ENCODE peak calls at places on chromosomes 3 and 15, in five cellular contexts. I is HCT116, D is A549, P is tibial nerve, E is heart left ventricle. G is an unnamed sample.
A peak's percentile ranks its signal among the peaks of the same experiment; 100 is the strongest.

GRCh38 chr3:100402150-100402706 is 889 bp downstream of the LNP1 start:
- DNase-seq in P (no peak), I (no peak), E (no peak), D (peak; percentile 9), G (no peak)

GRCh38 chr3:108008931-108009635 is 81.7 kb downstream of the CD47 start:
- DNase-seq in P (no peak), D (no peak), I (no peak), E (no peak), G (no peak)

GRCh38 chr3:113227146-113227545 is 15.8 kb downstream of the BOC start:
- DNase-seq in D (no peak), E (no peak), I (no peak), P (no peak), G (no peak)

GRCh38 chr3:55487376-55488241 is 503 bp upstream of the WNT5A start:
- DNase-seq in I (no peak), D (peak; percentile 52), E (peak; percentile 61), P (no peak), G (no peak)

GRCh38 chr3:193974591-193974990 is 161.4 kb upstream of the HES1 start:
- DNase-seq in P (no peak), I (no peak), E (no peak), D (no peak), G (no peak)

GRCh38 chr15:66430627-66431026 is 43.9 kb downstream of the MAP2K1 start:
- DNase-seq in P (no peak), I (no peak), D (no peak), E (no peak), G (no peak)

GRCh38 chr15:60563539-60564404 is 84.8 kb upstream of the ICE2 start:
- DNase-seq in I (no peak), E (no peak), P (no peak), D (no peak), G (no peak)

GRCh38 chr3:169923189-169923588 is 11.8 kb downstream of the SAMD7 start:
- DNase-seq in P (peak; percentile 11), D (no peak), I (no peak), E (peak; percentile 74), G (no peak)

GRCh38 chr3:74535281-74535680 is 79.2 kb downstream of the CNTN3 start:
- DNase-seq in I (no peak), E (no peak), D (no peak), P (no peak), G (no peak)

GRCh38 chr3:63964287-63965073 is 52.3 kb upstream of the SCAANT1 start:
- DNase-seq in P (no peak), I (no peak), E (no peak), D (no peak), G (no peak)

GRCh38 chr3:43106293-43106628 is 382 bp upstream of the POMGNT2 start:
- DNase-seq in P (no peak), I (peak; percentile 0), D (no peak), E (no peak), G (no peak)

DNA sequence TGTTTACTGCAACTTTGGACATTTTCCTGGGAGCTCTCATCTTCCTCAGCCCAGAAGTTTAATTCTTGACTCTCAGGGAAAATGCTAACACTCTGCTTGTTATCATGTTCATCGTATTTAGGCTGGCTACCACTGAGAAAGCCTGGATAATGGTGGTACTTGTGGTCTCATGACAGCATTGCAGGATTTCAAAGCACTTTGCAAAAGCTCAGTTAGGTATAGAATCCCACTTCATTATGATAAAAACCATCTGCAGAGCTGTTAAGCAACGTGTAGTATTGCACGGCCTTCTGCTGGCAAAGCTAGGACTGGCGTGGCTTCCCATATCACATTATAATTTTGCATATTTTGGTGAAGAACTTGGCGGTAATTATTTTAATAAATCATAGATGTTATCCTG is 8.9 kb downstream of the RAB8B start:
- DNase-seq in I (no peak), D (no peak), E (no peak), P (no peak), G (no peak)
- H3K4me3 ChIP-seq in I (no peak overlapping the region), D (no peak overlapping the region), E (no peak overlapping the region), P (no peak overlapping the region), G (no peak overlapping the region)

DNA sequence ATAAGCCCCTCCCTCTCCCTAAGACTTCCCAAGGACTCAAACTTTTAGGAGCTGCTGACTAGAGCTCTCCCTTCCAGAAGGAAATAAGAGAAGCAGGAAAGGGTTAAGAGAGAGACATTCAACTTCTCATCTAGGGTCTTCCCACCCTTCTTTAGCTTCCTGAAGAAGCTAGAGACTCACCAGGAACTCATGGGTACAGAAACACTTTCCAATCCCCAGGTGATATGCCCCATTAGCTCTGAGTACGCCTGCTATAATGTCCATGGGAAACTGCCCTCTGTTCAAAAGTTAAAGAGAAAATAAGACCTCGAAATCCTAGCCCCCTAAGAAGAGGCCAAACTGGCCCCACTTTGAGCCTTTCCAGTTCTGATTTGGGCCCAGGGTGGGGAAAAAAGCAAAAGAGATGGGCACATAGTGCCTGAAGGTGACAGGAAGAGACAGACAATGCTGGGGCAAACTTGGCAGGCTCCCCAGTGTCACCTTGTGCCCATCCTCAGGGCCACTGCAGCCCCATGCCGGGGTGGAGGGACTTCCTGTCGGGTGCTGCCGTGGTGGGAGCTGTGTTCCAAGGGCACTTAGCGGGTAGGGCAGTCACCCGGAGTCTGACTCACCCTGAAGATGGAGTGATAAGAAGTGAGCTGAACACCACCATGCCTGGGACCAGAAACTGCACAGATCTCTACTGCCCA is 29.5 kb downstream of the CCDC12 start:
- DNase-seq in E (peak; percentile 72), D (no peak), P (no peak), I (no peak), G (no peak)
- H3K4me1 ChIP-seq in E (peaks cover 84% of the 10 kb centered on the region), D (peaks cover 91% of the 10 kb centered on the region), P (peaks cover 48% of the 10 kb centered on the region), I (peaks cover 68% of the 10 kb centered on the region), G (peaks cover 85% of the 10 kb centered on the region)

GRCh38 chr3:137013955-137014688 is 56.3 kb downstream of the IL20RB start:
- DNase-seq in D (peak; percentile 82), I (peak; percentile 63), P (peak; percentile 96), E (peak; percentile 91), G (peak; percentile 70)
- TF ChIP-seq POLR2A in D (no peak), I (no peak), P (peak; percentile 24), E (no peak), G (no peak)

GRCh38 chr3:23455084-23455483 is 252.0 kb downstream of the UBE2E2 start:
- DNase-seq in I (no peak), D (no peak), P (peak; percentile 26), E (no peak), G (no peak)

GRCh38 chr3:23459915-23460546 is 256.9 kb downstream of the UBE2E2 start:
- DNase-seq in D (no peak), I (no peak), P (no peak), E (no peak), G (peak; percentile 26)

GRCh38 chr3:23459437-23459836 is 256.3 kb downstream of the UBE2E2 start:
- DNase-seq in I (no peak), E (no peak), D (no peak), P (no peak), G (no peak)

GRCh38 chr3:23455775-23456174 is 252.6 kb downstream of the UBE2E2 start:
- DNase-seq in E (no peak), D (peak; percentile 14), P (no peak), I (no peak), G (no peak)

GRCh38 chr3:23457697-23458096 is 254.6 kb downstream of the UBE2E2 start:
- DNase-seq in D (no peak), P (no peak), I (no peak), E (no peak), G (no peak)
- H3K4me3 ChIP-seq in D (no peak overlapping the region), P (no peak overlapping the region), I (no peak overlapping the region), E (no peak overlapping the region), G (no peak overlapping the region)

GRCh38 chr3:46971151-46971550 is 5.4 kb downstream of the CCDC12 start:
- DNase-seq in E (no peak), I (no peak), D (no peak), P (no peak), G (no peak)
- H3K4me1 ChIP-seq in E (peaks cover 70% of the 10 kb centered on the region), I (peaks cover 2% of the 10 kb centered on the region), D (peaks cover 72% of the 10 kb centered on the region), P (peaks cover 30% of the 10 kb centered on the region), G (peaks cover 81% of the 10 kb centered on the region)

GRCh38 chr15:42920281-42921048 is at the start of gene TTBK2:
- DNase-seq in P (peak; percentile 97), E (peak; percentile 99), I (peak; percentile 98), D (peak; percentile 97), G (peak; percentile 99)
- TF ChIP-seq POLR2A in P (peak; percentile 75), E (peak; percentile 96), I (peak; percentile 30), D (peak; percentile 58), G (peak; percentile 99)

GRCh38 chr3:183823963-183824362 is 1.4 kb downstream of the MAP6D1 start:
- DNase-seq in D (no peak), I (no peak), E (no peak), P (no peak), G (no peak)

GRCh38 chr3:183826448-183826847 is 1.1 kb upstream of the MAP6D1 start:
- DNase-seq in D (no peak), I (no peak), P (no peak), E (no peak), G (peak; percentile 22)

GRCh38 chr3:183824761-183825379 is 507 bp downstream of the MAP6D1 start:
- DNase-seq in D (no peak), I (no peak), P (no peak), E (peak; percentile 64), G (no peak)

GRCh38 chr3:183826854-183827253 is 1.5 kb upstream of the MAP6D1 start:
- DNase-seq in E (no peak), I (no peak), D (no peak), P (no peak), G (no peak)

DNA sequence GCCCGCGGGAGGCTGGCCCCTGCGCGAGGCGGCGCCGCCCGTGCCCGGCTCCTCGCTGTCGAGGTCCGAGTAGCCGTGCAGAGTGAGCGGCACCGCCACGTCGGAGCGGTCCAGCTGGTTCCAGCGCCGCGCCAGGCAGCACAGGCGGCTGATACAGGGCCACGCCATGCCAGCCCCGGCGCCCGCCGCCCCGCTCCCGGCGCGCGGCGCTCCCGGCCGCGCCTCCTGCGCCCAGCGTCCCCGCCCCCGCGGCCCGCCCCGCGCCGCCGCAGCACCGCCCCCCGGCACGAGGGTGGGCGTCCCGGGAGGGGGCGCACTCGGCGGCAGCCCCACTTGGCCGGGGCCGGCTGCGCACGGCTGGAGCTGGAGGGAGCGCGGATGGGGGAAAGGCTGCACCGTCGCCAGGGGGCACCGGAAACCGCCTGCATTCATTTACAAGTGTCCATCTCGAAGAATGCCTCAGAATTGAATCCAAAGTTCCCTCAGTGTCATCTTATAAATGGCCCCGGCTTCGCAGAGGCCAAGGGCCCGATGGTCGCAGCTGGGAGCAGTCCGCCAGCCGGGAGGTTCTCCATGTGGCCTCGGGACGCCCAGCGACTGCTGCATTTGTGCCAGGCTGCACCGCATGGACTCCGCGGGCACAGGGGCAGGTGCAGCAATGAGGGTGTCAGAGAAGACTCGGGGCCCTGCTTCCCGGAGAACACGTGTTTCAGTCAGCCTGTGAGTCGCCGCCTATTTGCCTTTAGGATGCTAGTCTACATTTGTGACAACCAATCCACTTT is at the start of gene MAP6D1:
- DNase-seq in I (peak; percentile 22), E (peak; percentile 74), P (no peak), D (peak; percentile 52), G (peak; percentile 26)
- H3K4me3 ChIP-seq in I (peak within 1 kb of the TSS; percentile 66), E (peak within 1 kb of the TSS; percentile 69), P (peak within 1 kb of the TSS; percentile 71), D (peak within 1 kb of the TSS; percentile 70), G (peak within 1 kb of the TSS; percentile 68)

GRCh38 chr3:58837141-58837862 is 170.7 kb upstream of the FAM3D start:
- DNase-seq in D (no peak), E (no peak), P (no peak), I (no peak), G (no peak)
- H3K4me1 ChIP-seq in D (no peaks in the 10 kb centered on the region), E (no peaks in the 10 kb centered on the region), P (no peaks in the 10 kb centered on the region), I (no peaks in the 10 kb centered on the region), G (no peaks in the 10 kb centered on the region)

G was measured in gastrocnemius medialis.